ENCODE peak calls at places on chromosomes 11 and 22, in four cellular contexts. U is Caco-2, J is HFFc6, K is GM12865. P is an unnamed sample.

GRCh38 chr11:19868281-19868821 is 155.7 kb downstream of the NAV2 start:
- DNase-seq in U (no peak), J (peak; percentile 19), K (no peak), P (no peak)

GRCh38 chr22:38069372-38070249 is 12.4 kb downstream of the PICK1 start:
- DNase-seq in U (peak; percentile 37), J (peak; percentile 7), K (no peak), P (no peak)

GRCh38 chr22:25080855-25081254 is 118.8 kb upstream of the CRYBB3 start:
- DNase-seq in U (no peak), J (peak; percentile 7), K (no peak), P (no peak)

GRCh38 chr22:33542722-33543121 is 377.6 kb downstream of the LARGE1 start:
- DNase-seq in U (peak; percentile 16), J (no peak), K (no peak), P (no peak)

GRCh38 chr11:34972892-34973291 is 56.5 kb downstream of the PDHX start:
- DNase-seq in U (no peak), J (peak; percentile 86), K (no peak), P (no peak)

GRCh38 chr11:73172992-73173656 is 31.0 kb upstream of the FCHSD2 start:
- DNase-seq in U (peak; percentile 46), J (no peak), K (no peak), P (no peak)

GRCh38 chr11:34926101-34926830 is 9.8 kb downstream of the PDHX start:
- DNase-seq in U (peak; percentile 47), J (peak; percentile 50), K (peak; percentile 53), P (no peak)

GRCh38 chr11:34274712-34275398 is 83.0 kb downstream of the ABTB2 start:
- DNase-seq in U (peak; percentile 69), J (peak; percentile 96), K (no peak), P (no peak)

GRCh38 chr11:6402561-6402981 is 12.3 kb downstream of the SMPD1 start:
- DNase-seq in U (no peak), J (no peak), K (peak; percentile 89), P (peak; percentile 30)

GRCh38 chr11:112968988-112969714 is 7.9 kb downstream of the NCAM1 start:
- DNase-seq in U (no peak), J (no peak), K (no peak), P (no peak)

GRCh38 chr22:35841907-35842518 is 124.3 kb downstream of the APOL5 start:
- DNase-seq in U (no peak), J (no peak), K (no peak), P (no peak)

GRCh38 chr11:45238724-45239123 is 47.4 kb downstream of the SYT13 start:
- DNase-seq in U (no peak), J (peak; percentile 60), K (no peak), P (no peak)

GRCh38 chr22:16957781-16958180 is 50.2 kb downstream of the GAB4 start:
- DNase-seq in U (no peak), J (no peak), K (no peak), P (no peak)

GRCh38 chr11:15970506-15971214 is 385.7 kb downstream of the SOX6 start:
- DNase-seq in U (no peak), J (no peak), K (no peak), P (no peak)

GRCh38 chr11:110471315-110471714 is 41.6 kb downstream of the FDX1 start:
- DNase-seq in U (no peak), J (peak; percentile 24), K (no peak), P (no peak)

GRCh38 chr22:38964989-38965388 is 7.6 kb downstream of the APOBEC3A start:
- DNase-seq in U (no peak), J (no peak), K (no peak), P (no peak)

GRCh38 chr22:31488988-31489617 is 539 bp downstream of the EIF4ENIF1 start:
- DNase-seq in U (peak; percentile 57), J (no peak), K (peak; percentile 48), P (peak; percentile 42)

GRCh38 chr11:16097543-16097942 is 258.8 kb downstream of the SOX6 start:
- DNase-seq in U (peak; percentile 64), J (no peak), K (no peak), P (no peak)

GRCh38 chr11:120581317-120581716 is 69.8 kb downstream of the GRIK4 start:
- DNase-seq in U (no peak), J (no peak), K (no peak), P (no peak)

GRCh38 chr11:126253265-126253664 is 15.4 kb downstream of the SRPRA start:
- DNase-seq in U (no peak), J (no peak), K (no peak), P (no peak)

GRCh38 chr11:65973439-65974110 is 12.0 kb downstream of the SART1 start:
- DNase-seq in U (no peak), J (peak; percentile 41), K (no peak), P (no peak)

GRCh38 chr11:102615077-102615893 is 9.8 kb downstream of the MMP20 start:
- DNase-seq in U (no peak), J (no peak), K (no peak), P (no peak)

GRCh38 chr11:93251922-93252321 is 54.1 kb upstream of the SLC36A4 start:
- DNase-seq in U (no peak), J (no peak), K (no peak), P (no peak)

GRCh38 chr22:44645083-44645482 is 56.9 kb upstream of the PRR5 start:
- DNase-seq in U (no peak), J (no peak), K (no peak), P (no peak)

GRCh38 chr11:68053117-68053516 is 14.3 kb downstream of the TCIRG1 start:
- DNase-seq in U (peak; percentile 49), J (no peak), K (no peak), P (no peak)

GRCh38 chr22:19169002-19169946 is 9.3 kb downstream of the SLC25A1 start:
- DNase-seq in U (no peak), J (no peak), K (no peak), P (no peak)

GRCh38 chr11:15884792-15885540 is 471.4 kb downstream of the SOX6 start:
- DNase-seq in U (peak; percentile 22), J (no peak), K (no peak), P (no peak)

GRCh38 chr11:59249535-59249934 is 36.8 kb upstream of the MPEG1 start:
- DNase-seq in U (no peak), J (no peak), K (no peak), P (no peak)

GRCh38 chr11:79262221-79262620 is 178.6 kb downstream of the TENM4 start:
- DNase-seq in U (no peak), J (peak; percentile 31), K (no peak), P (no peak)

GRCh38 chr11:27420722-27421572 is 51.6 kb downstream of the LGR4 start:
- DNase-seq in U (no peak), J (no peak), K (no peak), P (no peak)

GRCh38 chr11:67023957-67024353 is 1.0 kb downstream of the SYT12 start:
- DNase-seq in U (no peak), J (no peak), K (no peak), P (no peak)

GRCh38 chr22:21457023-21457787 is 10.0 kb upstream of the TMEM191C start:
- DNase-seq in U (peak; percentile 60), J (no peak), K (no peak), P (no peak)

GRCh38 chr22:36470994-36471331 is 10.5 kb downstream of the TXN2 start:
- DNase-seq in U (no peak), J (no peak), K (no peak), P (no peak)

GRCh38 chr11:65997286-65997685 is 4.7 kb downstream of the EIF1AD start:
- DNase-seq in U (no peak), J (no peak), K (no peak), P (no peak)

GRCh38 chr11:61778357-61778886 is 14.0 kb downstream of the TMEM258 start:
- DNase-seq in U (no peak), J (no peak), K (no peak), P (no peak)

DNA sequence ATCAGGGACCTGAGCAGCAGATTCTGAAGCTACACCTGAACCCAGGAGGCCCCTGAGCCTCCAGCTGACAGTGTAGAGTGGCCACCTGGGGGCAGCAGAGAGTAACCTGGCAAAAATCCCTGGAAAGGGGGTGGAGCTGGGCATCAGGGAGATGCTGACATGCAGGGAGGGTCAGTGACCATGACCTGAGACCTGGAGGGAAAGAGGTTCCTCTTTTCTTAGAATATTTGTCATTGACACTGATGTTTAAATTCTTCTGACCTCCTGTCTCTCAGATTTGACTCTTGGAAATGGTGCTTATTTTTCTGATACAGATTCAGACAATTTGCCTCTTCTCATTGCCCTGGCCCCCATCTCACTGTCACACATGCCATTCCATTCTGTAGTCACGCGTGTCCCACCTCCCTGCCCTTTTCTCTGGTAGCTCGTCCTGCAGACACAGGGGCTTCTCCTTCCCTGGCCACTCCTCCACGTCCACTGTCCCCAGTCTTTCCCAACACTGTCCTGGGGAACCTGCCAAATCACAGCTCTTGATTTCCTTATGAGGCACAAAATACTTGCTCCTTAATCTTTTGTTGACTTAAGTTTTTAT is 117.2 kb upstream of the IGLL5 start:
- DNase-seq in U (peak; percentile 81), J (peak; percentile 27), K (peak; percentile 11), P (no peak)
- TF ChIP-seq CTCF in U (peak; percentile 88), J (peak; percentile 90), K (peak; percentile 54), P (peak; percentile 20)

GRCh38 chr11:9265211-9266131 is at the start of gene DENND5A:
- DNase-seq in U (peak; percentile 84), J (peak; percentile 70), K (peak; percentile 80), P (peak; percentile 54)
- TF ChIP-seq CTCF in U (no peak), J (no peak), K (no peak), P (no peak)

GRCh38 chr22:26890870-26891269 is 233.5 kb downstream of the MIAT start:
- DNase-seq in U (peak; percentile 21), J (no peak), K (no peak), P (no peak)
- TF ChIP-seq CTCF in U (no peak), J (no peak), K (no peak), P (no peak)

DNA sequence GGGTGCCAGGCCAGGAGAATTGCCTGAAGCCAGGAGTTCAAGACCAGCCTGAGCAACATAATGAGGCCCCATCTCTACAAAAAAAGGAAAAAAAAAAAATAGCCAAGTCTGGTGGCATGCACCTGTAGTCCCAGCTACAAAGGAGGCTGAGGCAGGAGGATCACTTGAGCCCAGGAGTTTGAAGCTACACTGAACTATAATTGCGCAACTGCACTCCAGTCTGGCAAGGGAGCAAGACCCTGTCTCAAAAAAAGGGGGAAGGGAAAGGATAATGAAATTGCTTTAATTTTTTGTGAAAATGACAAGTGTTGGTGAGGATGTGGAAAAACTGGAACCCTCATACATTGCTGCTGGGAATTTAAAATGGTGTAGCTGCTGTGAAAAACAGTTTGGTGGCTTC is 19.2 kb downstream of the STK33 start:
- DNase-seq in U (no peak), J (no peak), K (no peak), P (no peak)
- TF ChIP-seq CTCF in U (no peak), J (no peak), K (no peak), P (no peak)

GRCh38 chr11:48052183-48053040 is 72.1 kb downstream of the PTPRJ start:
- DNase-seq in U (peak; percentile 75), J (peak; percentile 64), K (no peak), P (no peak)
- TF ChIP-seq CTCF in U (no peak), J (no peak), K (no peak), P (no peak)